ENCODE peak calls at places on chromosomes 5 and 9, in six cellular contexts. R, K, M, A, I and Q are unnamed samples.

GRCh38 chr9:134365791-134366222 is 39.6 kb downstream of the RXRA start:
- DNase-seq in K (peak; percentile 55), R (no peak), I (no peak), A (peak; percentile 75), M (peak; percentile 81), Q (peak; percentile 93)

GRCh38 chr5:88824892-88825781 is 57.8 kb downstream of the MEF2C start:
- DNase-seq in I (no peak), K (no peak), M (no peak), A (no peak), R (no peak), Q (no peak)

GRCh38 chr9:30065888-30066287 is 2318.6 kb upstream of the ACO1 start:
- DNase-seq in A (no peak), I (no peak), R (no peak), M (no peak), K (no peak), Q (no peak)

GRCh38 chr5:77850536-77851228 is 74.5 kb upstream of the TBCA start:
- DNase-seq in R (no peak), K (no peak), A (no peak), M (no peak), I (no peak), Q (peak; percentile 80)

GRCh38 chr5:127297348-127298035 is 6.9 kb downstream of the MEGF10 start:
- DNase-seq in I (no peak), R (no peak), M (no peak), K (no peak), A (no peak), Q (no peak)

GRCh38 chr5:157857821-157858526 is 971 bp downstream of the CLINT1 start:
- DNase-seq in A (no peak), R (no peak), I (no peak), K (no peak), M (no peak), Q (peak; percentile 85)

GRCh38 chr5:60903356-60903755 is 41.5 kb downstream of the ERCC8 start:
- DNase-seq in K (no peak), M (no peak), R (no peak), A (no peak), I (no peak), Q (no peak)

GRCh38 chr9:112063151-112063550 is 111.9 kb downstream of the SUSD1 start:
- DNase-seq in I (no peak), K (no peak), R (no peak), M (no peak), A (no peak), Q (no peak)

GRCh38 chr9:6153425-6153824 is 62.2 kb upstream of the IL33 start:
- DNase-seq in M (no peak), I (no peak), A (no peak), R (no peak), K (peak; percentile 31), Q (no peak)

GRCh38 chr9:133133680-133134418 is 12.8 kb upstream of the RALGDS start:
- DNase-seq in A (peak; percentile 73), R (peak; percentile 80), K (peak; percentile 99), I (peak; percentile 95), M (peak; percentile 90), Q (peak; percentile 97)

GRCh38 chr5:45512521-45512920 is 183.7 kb downstream of the HCN1 start:
- DNase-seq in A (no peak), I (no peak), R (no peak), M (no peak), K (no peak), Q (no peak)

GRCh38 chr5:116468583-116468982 is 106.0 kb downstream of the SEMA6A start:
- DNase-seq in K (no peak), I (no peak), R (no peak), M (no peak), A (no peak), Q (no peak)

GRCh38 chr5:180596115-180596667 is 4.9 kb upstream of the SCGB3A1 start:
- DNase-seq in K (no peak), A (no peak), I (no peak), R (no peak), M (no peak), Q (no peak)

GRCh38 chr9:6759114-6759977 is 1.6 kb downstream of the KDM4C start:
- DNase-seq in I (no peak), K (peak; percentile 38), M (no peak), R (peak; percentile 28), A (peak; percentile 13), Q (no peak)

GRCh38 chr5:33843579-33843978 is 48.2 kb downstream of the ADAMTS12 start:
- DNase-seq in M (no peak), I (no peak), R (no peak), A (no peak), K (no peak), Q (no peak)

GRCh38 chr5:62340392-62340791 is 34.4 kb downstream of the KIF2A start:
- DNase-seq in K (peak; percentile 38), M (no peak), R (no peak), A (no peak), I (no peak), Q (no peak)

GRCh38 chr9:116605060-116605459 is 82.0 kb upstream of the TRIM32 start:
- DNase-seq in A (no peak), M (no peak), I (no peak), K (no peak), R (no peak), Q (no peak)

GRCh38 chr9:125517577-125517976 is 189.4 kb downstream of the MAPKAP1 start:
- DNase-seq in R (no peak), A (no peak), M (no peak), K (no peak), I (no peak), Q (no peak)

GRCh38 chr9:128201441-128202369 is 1.5 kb upstream of the DNM1 start:
- DNase-seq in A (no peak), M (no peak), I (no peak), R (no peak), K (no peak), Q (no peak)

GRCh38 chr9:106860731-106861584 is 2.0 kb upstream of the ZNF462 start:
- DNase-seq in M (peak; percentile 41), K (no peak), I (no peak), A (peak; percentile 19), R (peak; percentile 56), Q (no peak)

GRCh38 chr5:176365663-176366574 is 632 bp downstream of the ARL10 start:
- DNase-seq in K (no peak), I (peak; percentile 81), R (peak; percentile 16), M (no peak), A (no peak), Q (no peak)

GRCh38 chr5:115389799-115390382 is 93.4 kb upstream of the CCDC112 start:
- DNase-seq in A (no peak), M (no peak), I (peak; percentile 63), K (no peak), R (peak; percentile 71), Q (peak; percentile 88)

GRCh38 chr5:34570721-34571379 is 85.3 kb upstream of the RAI14 start:
- DNase-seq in R (no peak), M (no peak), K (no peak), A (no peak), I (no peak), Q (no peak)

GRCh38 chr9:84822589-84823233 is 153.2 kb downstream of the NTRK2 start:
- DNase-seq in A (no peak), R (peak; percentile 12), K (no peak), M (no peak), I (no peak), Q (peak; percentile 78)

GRCh38 chr9:121744002-121744686 is 92.7 kb downstream of the DAB2IP start:
- DNase-seq in I (peak; percentile 86), R (peak; percentile 82), M (peak; percentile 67), A (peak; percentile 60), K (peak; percentile 90), Q (no peak)

GRCh38 chr5:68432682-68433081 is 217.1 kb downstream of the PIK3R1 start:
- DNase-seq in R (no peak), K (no peak), A (no peak), M (no peak), I (no peak), Q (no peak)

GRCh38 chr9:81633952-81634421 is 55.4 kb downstream of the TLE1 start:
- DNase-seq in I (no peak), R (no peak), K (no peak), M (no peak), A (no peak), Q (no peak)

GRCh38 chr9:133320421-133320881 is 15.5 kb downstream of the SURF6 start:
- DNase-seq in A (no peak), M (no peak), K (no peak), I (peak; percentile 47), R (no peak), Q (no peak)

GRCh38 chr5:139108056-139108811 is 89.9 kb downstream of the SIL1 start:
- DNase-seq in I (no peak), A (peak; percentile 20), M (peak; percentile 35), K (no peak), R (peak; percentile 84), Q (no peak)

GRCh38 chr5:143001764-143002351 is 231.7 kb downstream of the ARHGAP26 start:
- DNase-seq in A (no peak), R (no peak), M (no peak), K (no peak), I (peak; percentile 74), Q (no peak)
- TF ChIP-seq POLR2A in A (no peak), R (no peak), M (no peak), K (no peak), I (no peak), Q (no peak)

DNA sequence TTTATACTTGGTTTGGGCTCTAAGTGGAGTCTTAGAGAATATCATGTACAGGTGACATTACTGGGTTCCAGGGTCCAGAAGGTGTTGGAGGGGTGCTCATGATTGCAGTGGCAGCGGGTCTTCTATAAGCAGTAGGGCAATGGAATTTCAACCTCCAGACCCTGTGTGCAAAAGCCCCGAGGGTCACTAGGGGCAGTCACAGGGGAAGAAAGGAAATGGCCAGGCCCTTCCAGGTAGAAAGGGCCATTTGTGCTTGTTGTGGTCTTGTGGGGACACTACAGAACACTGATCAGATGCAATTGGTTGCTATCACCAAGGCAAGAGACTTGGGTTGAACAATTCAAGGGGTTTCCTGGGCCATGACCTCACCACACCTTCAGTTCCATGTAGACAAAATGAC is 283.4 kb downstream of the GADD45G start:
- DNase-seq in R (no peak), K (no peak), I (no peak), A (no peak), M (no peak), Q (peak; percentile 82)
- TF ChIP-seq CTCF in R (no peak), K (no peak), I (no peak), A (no peak), M (no peak), Q (no peak)

GRCh38 chr9:136060671-136061371 is 34.3 kb downstream of the NACC2 start:
- DNase-seq in R (no peak), M (no peak), I (no peak), K (no peak), A (no peak), Q (no peak)
- H3K27ac ChIP-seq in R (no peak overlapping the region), M (no peak overlapping the region), I (peak overlapping the region; percentile 62), K (no peak overlapping the region), A (no peak overlapping the region), Q (no peak overlapping the region)

DNA sequence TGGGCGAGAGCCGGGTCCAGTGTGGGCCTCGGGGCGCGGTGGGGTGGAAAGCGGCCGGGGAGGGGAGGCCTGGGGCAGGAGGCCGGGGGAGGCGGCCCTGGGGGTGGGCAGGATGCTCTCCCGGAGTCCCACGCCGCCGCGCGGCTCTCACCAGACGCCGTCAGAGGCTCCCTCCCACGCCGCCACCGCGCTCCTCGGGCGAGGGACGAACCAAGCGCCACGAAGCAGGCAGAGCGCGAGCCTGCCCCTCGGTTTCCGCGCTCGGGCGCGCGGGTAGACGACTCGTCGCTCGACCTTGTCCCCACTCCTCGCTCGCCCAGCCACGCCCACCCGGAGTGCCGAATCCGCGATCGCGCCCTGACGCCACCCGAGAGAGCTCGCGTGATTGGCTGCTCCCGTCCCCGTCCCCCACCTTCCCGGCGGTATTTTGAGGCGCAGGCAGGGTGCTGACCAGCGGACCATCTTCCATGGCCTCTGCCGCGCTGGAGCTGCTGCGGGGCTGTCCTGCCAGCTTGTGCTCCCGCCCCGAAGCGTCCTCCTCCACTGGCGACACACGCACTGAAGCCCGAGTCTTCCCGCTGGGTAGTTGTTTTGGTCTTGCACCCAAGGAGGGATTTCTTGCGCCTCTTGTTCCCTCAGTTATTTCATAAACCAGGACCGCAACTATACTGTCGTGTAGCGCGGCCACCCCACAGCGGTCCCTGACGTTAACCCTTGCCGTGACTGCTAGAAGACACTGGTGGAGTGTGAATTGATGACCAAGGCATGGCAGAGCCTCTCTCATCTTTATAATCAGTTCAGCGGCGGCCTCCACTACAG is at the start of gene GNE:
- DNase-seq in R (peak; percentile 98), I (peak; percentile 100), M (peak; percentile 97), K (peak; percentile 83), A (peak; percentile 96), Q (peak; percentile 99)
- TF ChIP-seq POLR2A in R (peak; percentile 96), I (peak; percentile 77), M (peak; percentile 93), K (peak; percentile 92), A (peak; percentile 93), Q (peak; percentile 82)